ENCODE peak calls at places on chromosome 19, in four cellular contexts. T, L, R and D are unnamed samples.

GRCh38 chr19:3268763-3269162 is 44.3 kb downstream of the CELF5 start:
- DNase-seq in T (no peak), L (no peak), R (no peak), D (no peak)

GRCh38 chr19:29833614-29834261 is 21.9 kb downstream of the CCNE1 start:
- DNase-seq in T (peak), L (no peak), R (peak), D (peak)

GRCh38 chr19:41133260-41133659 is 19.0 kb downstream of the CYP2F1 start:
- DNase-seq in T (no peak), L (no peak), R (no peak), D (no peak)

GRCh38 chr19:29260477-29261317 is 47.7 kb upstream of the UQCRFS1 start:
- DNase-seq in T (peak), L (no peak), R (no peak), D (no peak)

GRCh38 chr19:57245066-57245465 is 4.6 kb downstream of the ZNF805 start:
- DNase-seq in T (no peak), L (no peak), R (no peak), D (no peak)

GRCh38 chr19:55636723-55637122 is 4.1 kb upstream of the ZNF580 start:
- DNase-seq in T (no peak), L (no peak), R (no peak), D (no peak)

GRCh38 chr19:39384839-39385568 is 5.9 kb downstream of the PAF1 start:
- DNase-seq in T (no peak), L (no peak), R (no peak), D (no peak)

GRCh38 chr19:18603958-18604819 is 2.4 kb downstream of the CRLF1 start:
- DNase-seq in T (no peak), L (no peak), R (no peak), D (peak)

GRCh38 chr19:6744381-6745288 is 5.2 kb downstream of the TRIP10 start:
- DNase-seq in T (peak), L (peak), R (peak), D (peak)

GRCh38 chr19:56191115-56191514 is 6.5 kb downstream of the ZSCAN5B start:
- DNase-seq in T (no peak), L (no peak), R (no peak), D (no peak)

GRCh38 chr19:54418930-54419800 is 3.9 kb downstream of the TTYH1 start:
- DNase-seq in T (no peak), L (no peak), R (no peak), D (no peak)

GRCh38 chr19:58009666-58010301 is 7.2 kb upstream of the ZNF606 start:
- DNase-seq in T (peak), L (no peak), R (peak), D (peak)

GRCh38 chr19:9043524-9043923 is 33.3 kb upstream of the MUC16 start:
- DNase-seq in T (no peak), L (no peak), R (no peak), D (no peak)

GRCh38 chr19:40143612-40144011 is 47.6 kb upstream of the MAP3K10 start:
- DNase-seq in T (no peak), L (no peak), R (no peak), D (no peak)

GRCh38 chr19:39828634-39829032 is 5.3 kb downstream of the DYRK1B start:
- DNase-seq in T (no peak), L (no peak), R (no peak), D (no peak)

GRCh38 chr19:47713046-47714021 is at the start of gene EHD2:
- DNase-seq in T (peak), L (peak), R (peak), D (peak)

GRCh38 chr19:16435238-16435911 is 36.4 kb downstream of the EPS15L1 start:
- DNase-seq in T (peak), L (peak), R (peak), D (peak)

GRCh38 chr19:10419646-10420443 is 493 bp upstream of the PDE4A start:
- DNase-seq in T (peak), L (peak), R (peak), D (no peak)

GRCh38 chr19:3276341-3276799 is 51.9 kb downstream of the CELF5 start:
- DNase-seq in T (no peak), L (no peak), R (no peak), D (no peak)

DNA sequence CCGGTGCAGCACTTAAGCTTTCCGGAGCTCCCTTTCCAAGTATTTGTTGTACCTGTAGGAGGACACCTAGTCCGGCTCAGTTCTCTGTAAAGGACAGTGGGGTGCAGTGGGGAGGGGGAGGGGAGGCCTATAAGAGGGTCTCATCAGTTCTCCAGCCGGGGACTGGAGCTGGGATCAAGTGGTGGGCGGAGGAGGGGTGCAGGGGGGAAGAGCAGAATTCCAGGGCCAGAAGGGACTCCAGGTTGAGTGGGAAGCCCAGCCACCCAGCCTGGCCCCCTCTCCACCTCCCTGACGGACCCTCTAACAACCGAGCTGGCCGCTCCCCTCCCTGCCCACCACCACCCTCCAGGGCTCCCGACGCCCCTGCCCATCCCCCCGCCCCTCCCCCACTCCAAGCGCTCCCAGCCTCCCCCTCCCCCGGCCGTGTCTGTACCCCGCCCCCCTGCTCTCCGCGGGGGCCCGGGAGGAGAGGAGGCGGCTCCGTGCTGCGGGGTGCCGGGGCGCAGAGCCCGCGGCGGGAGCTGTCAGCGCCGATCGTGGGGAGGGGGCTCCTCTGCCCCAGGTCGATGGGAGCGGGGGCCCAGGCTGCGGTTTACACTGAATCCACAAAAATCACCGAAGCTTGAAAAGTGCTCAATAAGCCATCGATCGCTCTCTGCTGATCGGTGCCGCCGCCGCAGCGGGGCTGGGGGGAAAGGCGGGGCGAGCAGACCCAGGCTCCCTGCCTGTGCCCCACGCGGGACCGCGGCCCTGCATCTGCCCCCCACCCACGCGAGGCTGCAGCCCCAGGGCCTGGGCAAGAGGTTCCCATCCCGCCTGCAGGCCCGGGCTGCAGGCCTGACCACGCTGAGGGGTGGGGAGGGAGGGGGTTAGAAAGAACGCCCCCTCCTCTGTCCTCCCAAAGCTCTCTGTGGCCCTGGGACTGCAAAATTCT is 34.7 kb upstream of the ONECUT3 start:
- DNase-seq in T (no peak), L (no peak), R (no peak), D (no peak)
- H3K4me3 ChIP-seq in T (no peak), L (no peak), R (no peak), D (no peak)

GRCh38 chr19:38266981-38267597 is 2.7 kb downstream of the SPINT2 start:
- DNase-seq in T (peak), L (peak), R (no peak), D (no peak)

GRCh38 chr19:38267780-38268430 is 3.5 kb downstream of the SPINT2 start:
- DNase-seq in T (no peak), L (no peak), R (no peak), D (no peak)

GRCh38 chr19:38264486-38265212 is at the start of gene SPINT2:
- DNase-seq in T (no peak), L (no peak), R (peak), D (no peak)

GRCh38 chr19:38265213-38265861 is 964 bp downstream of the SPINT2 start:
- DNase-seq in T (no peak), L (no peak), R (no peak), D (no peak)

DNA sequence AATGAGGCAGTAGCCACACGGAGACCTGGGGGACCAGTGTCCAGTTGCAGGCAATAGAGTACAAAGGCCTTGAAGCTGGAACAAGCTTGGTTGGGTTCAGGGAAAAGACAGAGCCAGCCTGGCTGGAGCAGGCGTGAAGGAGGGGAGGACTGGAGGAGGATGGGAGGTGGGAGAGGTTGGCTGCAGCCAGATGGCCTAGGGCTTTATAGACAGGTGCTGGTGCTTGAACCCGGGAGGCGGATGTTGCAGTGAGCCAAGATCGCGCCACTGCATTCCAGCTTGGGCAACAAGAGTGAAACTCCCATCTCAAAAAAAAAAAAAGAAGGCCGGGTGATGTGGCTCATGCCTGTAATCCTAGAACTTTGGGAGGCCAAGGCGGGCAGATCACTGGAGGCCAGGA is 1.7 kb downstream of the SPINT2 start:
- DNase-seq in T (no peak), L (no peak), R (no peak), D (no peak)
- H3K4me3 ChIP-seq in T (no peak), L (no peak), R (no peak), D (no peak)

DNA sequence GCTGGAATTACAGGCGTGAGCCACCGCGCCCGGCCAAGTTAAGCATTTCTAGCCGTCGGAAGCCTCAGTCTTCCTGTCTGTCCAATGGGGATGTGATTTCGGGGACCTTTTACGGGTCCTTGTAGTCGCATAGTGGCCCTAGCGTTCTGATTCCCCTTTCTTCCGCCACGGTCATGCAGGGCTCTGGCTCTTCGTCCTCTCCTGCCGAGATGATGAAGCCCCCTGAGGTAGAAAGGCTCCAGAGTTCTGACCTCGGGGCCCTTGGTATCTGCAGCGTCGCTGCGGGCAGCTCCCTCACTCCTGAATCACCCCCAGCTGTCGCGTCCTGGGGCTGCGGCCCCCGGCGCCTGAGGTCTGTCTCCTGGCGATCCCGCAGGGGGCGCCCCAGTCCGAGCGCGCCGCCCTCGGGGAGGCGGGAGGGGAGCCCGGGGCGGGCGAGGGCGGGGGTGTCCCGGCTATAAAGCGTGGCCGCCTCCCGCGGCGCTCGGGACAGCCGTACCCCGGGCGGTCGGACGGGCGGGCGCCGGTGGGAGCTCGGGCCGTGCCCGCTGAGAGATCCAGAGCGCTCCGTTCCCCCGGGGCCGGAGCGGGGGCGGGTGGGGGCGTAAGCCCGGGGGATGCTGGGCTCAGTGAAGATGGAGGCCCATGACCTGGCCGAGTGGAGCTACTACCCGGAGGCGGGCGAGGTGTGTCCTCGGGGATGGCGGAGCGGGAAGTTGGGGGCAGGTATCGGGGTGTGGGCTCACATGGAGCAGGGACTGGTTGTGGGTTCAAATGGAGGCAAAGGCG is at the start of gene FOXA3:
- DNase-seq in T (peak), L (peak), R (peak), D (no peak)
- H3K4me3 ChIP-seq in T (peak), L (peak), R (peak), D (peak)

GRCh38 chr19:11624064-11624463 is 26.8 kb downstream of the ZNF627 start:
- DNase-seq in T (peak), L (peak), R (no peak), D (no peak)
- H3K4me3 ChIP-seq in T (no peak), L (peak), R (peak), D (peak)